ENCODE peak calls at places on chromosomes 5 and 9, in nine cellular contexts. One of them, this sample, is unnamed.

GRCh38 chr9:131892162-131892707 is 152.4 kb upstream of the RAPGEF1 start:
- DNase-seq in GM12878: no peak
- DNase-seq in mesenchymal stem cell: no peak
- DNase-seq in DND-41: no peak
- DNase-seq in neuronal stem cell: no peak
- DNase-seq in endothelial cell of umbilical vein: no peak
- DNase-seq in IMR-90: no peak
- DNase-seq in mesendoderm: no peak
- DNase-seq in A549: no peak
- DNase-seq in this sample: no peak

GRCh38 chr5:108818613-108819272 is 71.0 kb downstream of the FER start:
- DNase-seq in neuronal stem cell: no peak
- DNase-seq in GM12878: peak; percentile 31
- DNase-seq in DND-41: no peak
- DNase-seq in mesendoderm: no peak
- DNase-seq in A549: peak; percentile 13
- DNase-seq in mesenchymal stem cell: peak; percentile 41
- DNase-seq in IMR-90: peak; percentile 82
- DNase-seq in endothelial cell of umbilical vein: no peak
- DNase-seq in this sample: peak; percentile 62

GRCh38 chr5:133450311-133450710 is 162.0 kb downstream of the FSTL4 start:
- DNase-seq in mesendoderm: no peak
- DNase-seq in neuronal stem cell: no peak
- DNase-seq in GM12878: no peak
- DNase-seq in endothelial cell of umbilical vein: no peak
- DNase-seq in A549: no peak
- DNase-seq in mesenchymal stem cell: no peak
- DNase-seq in IMR-90: no peak
- DNase-seq in DND-41: no peak
- DNase-seq in this sample: no peak

GRCh38 chr5:10564838-10565784 is 1.2 kb downstream of the ANKRD33B start:
- DNase-seq in mesenchymal stem cell: peak; percentile 32
- DNase-seq in DND-41: no peak
- DNase-seq in IMR-90: no peak
- DNase-seq in mesendoderm: peak; percentile 34
- DNase-seq in A549: no peak
- DNase-seq in GM12878: no peak
- DNase-seq in endothelial cell of umbilical vein: no peak
- DNase-seq in neuronal stem cell: no peak
- DNase-seq in this sample: no peak

GRCh38 chr5:72133212-72133990 is 26.1 kb downstream of the MAP1B start:
- DNase-seq in neuronal stem cell: no peak
- DNase-seq in GM12878: no peak
- DNase-seq in IMR-90: peak; percentile 77
- DNase-seq in mesendoderm: no peak
- DNase-seq in endothelial cell of umbilical vein: peak; percentile 86
- DNase-seq in mesenchymal stem cell: no peak
- DNase-seq in DND-41: no peak
- DNase-seq in A549: no peak
- DNase-seq in this sample: no peak

GRCh38 chr9:20989923-20990341 is 41.5 kb downstream of the HACD4 start:
- DNase-seq in mesendoderm: no peak
- DNase-seq in mesenchymal stem cell: no peak
- DNase-seq in IMR-90: no peak
- DNase-seq in DND-41: no peak
- DNase-seq in neuronal stem cell: no peak
- DNase-seq in endothelial cell of umbilical vein: no peak
- DNase-seq in GM12878: no peak
- DNase-seq in A549: no peak
- DNase-seq in this sample: no peak

GRCh38 chr5:111134080-111134479 is 41.9 kb downstream of the WDR36 start:
- DNase-seq in neuronal stem cell: no peak
- DNase-seq in mesendoderm: no peak
- DNase-seq in endothelial cell of umbilical vein: peak; percentile 88
- DNase-seq in GM12878: no peak
- DNase-seq in DND-41: no peak
- DNase-seq in mesenchymal stem cell: no peak
- DNase-seq in IMR-90: peak; percentile 73
- DNase-seq in A549: no peak
- DNase-seq in this sample: no peak

GRCh38 chr9:113523421-113524141 is 60.1 kb downstream of the RGS3 start:
- DNase-seq in mesendoderm: no peak
- DNase-seq in endothelial cell of umbilical vein: peak; percentile 85
- DNase-seq in GM12878: peak; percentile 85
- DNase-seq in IMR-90: no peak
- DNase-seq in mesenchymal stem cell: peak; percentile 40
- DNase-seq in neuronal stem cell: no peak
- DNase-seq in A549: no peak
- DNase-seq in DND-41: peak; percentile 81
- DNase-seq in this sample: peak; percentile 90

GRCh38 chr5:172162348-172162747 is 25.7 kb downstream of the STK10 start:
- DNase-seq in GM12878: no peak
- DNase-seq in neuronal stem cell: no peak
- DNase-seq in IMR-90: peak; percentile 50
- DNase-seq in endothelial cell of umbilical vein: no peak
- DNase-seq in A549: peak; percentile 38
- DNase-seq in mesendoderm: no peak
- DNase-seq in mesenchymal stem cell: peak; percentile 67
- DNase-seq in DND-41: no peak
- DNase-seq in this sample: no peak

GRCh38 chr9:108186996-108187395 is 668.8 kb downstream of the ACTL7B start:
- DNase-seq in mesenchymal stem cell: no peak
- DNase-seq in endothelial cell of umbilical vein: no peak
- DNase-seq in DND-41: no peak
- DNase-seq in GM12878: no peak
- DNase-seq in neuronal stem cell: no peak
- DNase-seq in A549: no peak
- DNase-seq in IMR-90: peak; percentile 72
- DNase-seq in mesendoderm: no peak
- DNase-seq in this sample: no peak

DNA sequence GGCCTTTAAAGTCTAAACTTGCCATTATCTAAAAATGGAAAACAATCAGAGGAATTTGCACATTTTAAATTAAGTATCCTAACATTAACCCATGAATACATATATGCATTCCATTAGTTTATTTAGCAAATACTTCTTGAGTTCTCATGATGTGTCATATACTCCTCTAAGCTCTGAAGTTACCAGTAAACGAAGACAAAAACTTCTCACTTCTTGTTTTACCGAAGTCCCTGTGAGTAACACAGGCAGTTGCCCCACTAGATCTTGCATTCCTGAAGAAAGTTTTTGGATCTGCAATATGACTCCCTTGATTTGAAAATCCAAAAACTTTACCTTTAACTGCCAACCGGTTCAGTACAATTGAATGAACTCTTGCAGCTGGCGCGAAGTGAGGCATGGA is 439.0 kb upstream of the MPDZ start:
- DNase-seq in endothelial cell of umbilical vein: no peak
- DNase-seq in neuronal stem cell: no peak
- DNase-seq in mesenchymal stem cell: no peak
- DNase-seq in IMR-90: peak; percentile 40
- DNase-seq in mesendoderm: no peak
- DNase-seq in GM12878: no peak
- DNase-seq in DND-41: no peak
- DNase-seq in A549: no peak
- DNase-seq in this sample: no peak
- H3K4me2 ChIP-seq in endothelial cell of umbilical vein: no peak overlapping the region
- H3K4me2 ChIP-seq in neuronal stem cell: no peak overlapping the region
- H3K4me2 ChIP-seq in mesenchymal stem cell: no peak overlapping the region
- H3K4me2 ChIP-seq in IMR-90: peak overlapping the region; percentile 21
- H3K4me2 ChIP-seq in mesendoderm: no peak overlapping the region
- H3K4me2 ChIP-seq in GM12878: no peak overlapping the region
- H3K4me2 ChIP-seq in DND-41: no peak overlapping the region
- H3K4me2 ChIP-seq in A549: no peak overlapping the region
- H3K4me2 ChIP-seq in this sample: no peak overlapping the region

DNA sequence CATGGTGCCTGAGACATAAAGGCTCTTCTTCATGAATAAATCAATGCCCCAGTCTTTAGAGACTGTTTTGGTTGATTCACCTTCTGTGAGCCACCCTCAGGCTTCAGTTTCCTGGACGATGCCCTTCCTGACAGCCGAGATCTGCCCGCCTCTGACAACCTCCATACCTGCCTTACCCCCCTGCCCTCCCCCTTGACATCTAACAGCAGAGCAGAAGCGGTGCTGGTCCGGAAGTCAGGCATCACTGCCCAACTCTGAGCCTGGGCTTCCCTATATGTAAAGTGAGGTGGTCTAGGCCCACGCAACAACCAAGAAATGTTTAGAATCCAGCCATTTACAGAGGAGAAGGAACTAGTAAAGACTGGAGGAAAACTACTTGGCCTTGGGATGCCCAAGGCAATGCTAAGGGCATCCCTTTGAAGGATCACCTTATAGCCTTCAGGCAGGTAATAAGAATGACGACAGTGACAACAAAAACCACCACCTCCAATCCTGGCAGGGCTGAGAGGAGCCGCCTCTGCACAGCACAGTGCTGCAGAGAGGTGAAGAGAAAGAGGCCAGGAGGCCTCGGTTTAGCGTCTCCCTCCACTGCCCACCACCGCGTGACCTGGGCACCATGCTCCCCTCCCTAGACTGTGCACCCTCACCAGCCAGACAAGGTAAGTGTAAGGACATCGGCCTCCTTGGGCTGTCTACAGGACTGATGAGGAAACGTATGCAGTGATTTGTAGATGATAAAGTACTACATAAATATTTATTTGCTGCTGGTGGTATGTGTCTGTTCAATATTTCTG is 35.3 kb upstream of the GABBR2 start:
- DNase-seq in neuronal stem cell: no peak
- DNase-seq in GM12878: no peak
- DNase-seq in IMR-90: no peak
- DNase-seq in endothelial cell of umbilical vein: no peak
- DNase-seq in mesendoderm: no peak
- DNase-seq in DND-41: no peak
- DNase-seq in mesenchymal stem cell: no peak
- DNase-seq in A549: no peak
- DNase-seq in this sample: no peak
- H3K27ac ChIP-seq in neuronal stem cell: no peak overlapping the region
- H3K27ac ChIP-seq in GM12878: no peak overlapping the region
- H3K27ac ChIP-seq in IMR-90: no peak overlapping the region
- H3K27ac ChIP-seq in endothelial cell of umbilical vein: no peak overlapping the region
- H3K27ac ChIP-seq in mesendoderm: no peak overlapping the region
- H3K27ac ChIP-seq in DND-41: no peak overlapping the region
- H3K27ac ChIP-seq in mesenchymal stem cell: no peak overlapping the region
- H3K27ac ChIP-seq in A549: no peak overlapping the region
- H3K27ac ChIP-seq in this sample: no peak overlapping the region

GRCh38 chr9:127519301-127520166 is 68.2 kb downstream of the LRSAM1 start:
- DNase-seq in endothelial cell of umbilical vein: peak; percentile 95
- DNase-seq in GM12878: peak; percentile 19
- DNase-seq in mesenchymal stem cell: peak; percentile 99
- DNase-seq in DND-41: no peak
- DNase-seq in neuronal stem cell: no peak
- DNase-seq in mesendoderm: peak; percentile 80
- DNase-seq in A549: no peak
- DNase-seq in IMR-90: peak; percentile 98
- DNase-seq in this sample: no peak

GRCh38 chr9:127520941-127521918 is 69.9 kb downstream of the LRSAM1 start:
- DNase-seq in mesendoderm: peak; percentile 85
- DNase-seq in DND-41: no peak
- DNase-seq in GM12878: no peak
- DNase-seq in endothelial cell of umbilical vein: peak; percentile 90
- DNase-seq in A549: no peak
- DNase-seq in IMR-90: peak; percentile 83
- DNase-seq in neuronal stem cell: no peak
- DNase-seq in mesenchymal stem cell: peak; percentile 95
- DNase-seq in this sample: no peak

GRCh38 chr9:127523312-127523851 is 72.1 kb downstream of the LRSAM1 start:
- DNase-seq in neuronal stem cell: no peak
- DNase-seq in A549: peak; percentile 75
- DNase-seq in mesenchymal stem cell: peak; percentile 52
- DNase-seq in endothelial cell of umbilical vein: no peak
- DNase-seq in mesendoderm: peak; percentile 67
- DNase-seq in IMR-90: peak; percentile 50
- DNase-seq in GM12878: no peak
- DNase-seq in DND-41: peak; percentile 40
- DNase-seq in this sample: no peak

GRCh38 chr9:127522727-127523126 is 71.4 kb downstream of the LRSAM1 start:
- DNase-seq in IMR-90: no peak
- DNase-seq in A549: peak; percentile 51
- DNase-seq in mesendoderm: no peak
- DNase-seq in endothelial cell of umbilical vein: no peak
- DNase-seq in mesenchymal stem cell: peak; percentile 23
- DNase-seq in neuronal stem cell: no peak
- DNase-seq in GM12878: no peak
- DNase-seq in DND-41: no peak
- DNase-seq in this sample: no peak

GRCh38 chr9:127521919-127522304 is 70.6 kb downstream of the LRSAM1 start:
- DNase-seq in endothelial cell of umbilical vein: no peak
- DNase-seq in GM12878: no peak
- DNase-seq in mesendoderm: no peak
- DNase-seq in neuronal stem cell: no peak
- DNase-seq in IMR-90: no peak
- DNase-seq in A549: no peak
- DNase-seq in mesenchymal stem cell: no peak
- DNase-seq in DND-41: no peak
- DNase-seq in this sample: no peak
- H3K4me1 ChIP-seq in endothelial cell of umbilical vein: peaks cover 46% of the 10 kb centered on the region
- H3K4me1 ChIP-seq in GM12878: peaks cover 13% of the 10 kb centered on the region
- H3K4me1 ChIP-seq in mesendoderm: no peaks in the 10 kb centered on the region
- H3K4me1 ChIP-seq in neuronal stem cell: peaks cover 10% of the 10 kb centered on the region
- H3K4me1 ChIP-seq in IMR-90: peaks cover 47% of the 10 kb centered on the region
- H3K4me1 ChIP-seq in A549: peaks cover 46% of the 10 kb centered on the region
- H3K4me1 ChIP-seq in mesenchymal stem cell: peaks cover 68% of the 10 kb centered on the region
- H3K4me1 ChIP-seq in DND-41: no peaks in the 10 kb centered on the region
- H3K4me1 ChIP-seq in this sample: no peaks in the 10 kb centered on the region

GRCh38 chr5:148091991-148092964 is 28.5 kb downstream of the SPINK5 start:
- DNase-seq in IMR-90: no peak
- DNase-seq in mesendoderm: no peak
- DNase-seq in GM12878: no peak
- DNase-seq in DND-41: no peak
- DNase-seq in mesenchymal stem cell: no peak
- DNase-seq in A549: no peak
- DNase-seq in endothelial cell of umbilical vein: peak; percentile 70
- DNase-seq in neuronal stem cell: no peak
- DNase-seq in this sample: no peak
- H3K4me2 ChIP-seq in IMR-90: no peak overlapping the region
- H3K4me2 ChIP-seq in mesendoderm: no peak overlapping the region
- H3K4me2 ChIP-seq in GM12878: no peak overlapping the region
- H3K4me2 ChIP-seq in DND-41: no peak overlapping the region
- H3K4me2 ChIP-seq in mesenchymal stem cell: no peak overlapping the region
- H3K4me2 ChIP-seq in A549: no peak overlapping the region
- H3K4me2 ChIP-seq in endothelial cell of umbilical vein: peak overlapping the region; percentile 40
- H3K4me2 ChIP-seq in neuronal stem cell: no peak overlapping the region
- H3K4me2 ChIP-seq in this sample: no peak overlapping the region

GRCh38 chr9:107008447-107008846 is 145.5 kb downstream of the ZNF462 start:
- DNase-seq in mesendoderm: peak; percentile 52
- DNase-seq in GM12878: no peak
- DNase-seq in IMR-90: no peak
- DNase-seq in DND-41: no peak
- DNase-seq in A549: no peak
- DNase-seq in neuronal stem cell: no peak
- DNase-seq in mesenchymal stem cell: no peak
- DNase-seq in endothelial cell of umbilical vein: no peak
- DNase-seq in this sample: no peak
- H3K27ac ChIP-seq in mesendoderm: no peak overlapping the region
- H3K27ac ChIP-seq in GM12878: no peak overlapping the region
- H3K27ac ChIP-seq in IMR-90: no peak overlapping the region
- H3K27ac ChIP-seq in DND-41: no peak overlapping the region
- H3K27ac ChIP-seq in A549: no peak overlapping the region
- H3K27ac ChIP-seq in neuronal stem cell: no peak overlapping the region
- H3K27ac ChIP-seq in mesenchymal stem cell: no peak overlapping the region
- H3K27ac ChIP-seq in endothelial cell of umbilical vein: no peak overlapping the region
- H3K27ac ChIP-seq in this sample: no peak overlapping the region